ENCODE peak calls at places on chromosomes 7 and 10, in six cellular contexts. C, B, E, Q, K and L are unnamed samples.

GRCh38 chr10:121437596-121437995 is 160.6 kb downstream of the FGFR2 start:
- DNase-seq in C (no peak), B (no peak), E (peak; percentile 41), Q (peak; percentile 27), K (no peak), L (no peak)

GRCh38 chr7:48628950-48629349 is 295.4 kb upstream of the CDC14C start:
- DNase-seq in C (no peak), B (no peak), E (no peak), Q (no peak), K (no peak), L (no peak)

GRCh38 chr10:100479059-100479458 is 16.2 kb downstream of the WNT8B start:
- DNase-seq in C (no peak), B (no peak), E (no peak), Q (no peak), K (no peak), L (no peak)

GRCh38 chr7:137242616-137243015 is 100.9 kb downstream of the PTN start:
- DNase-seq in C (no peak), B (no peak), E (no peak), Q (no peak), K (no peak), L (no peak)

GRCh38 chr7:117041007-117041406 is 87.7 kb downstream of the ST7 start:
- DNase-seq in C (no peak), B (no peak), E (no peak), Q (no peak), K (peak; percentile 58), L (no peak)

GRCh38 chr10:31030800-31031199 is 865 bp downstream of the ZNF438 start:
- DNase-seq in C (no peak), B (no peak), E (peak; percentile 20), Q (no peak), K (no peak), L (no peak)

GRCh38 chr10:2882628-2883027 is 184.7 kb upstream of the PFKP start:
- DNase-seq in C (no peak), B (no peak), E (no peak), Q (no peak), K (no peak), L (no peak)

GRCh38 chr7:39686261-39686924 is 63.0 kb downstream of the RALA start:
- DNase-seq in C (no peak), B (no peak), E (no peak), Q (no peak), K (no peak), L (no peak)

GRCh38 chr10:117535752-117536358 is 6.7 kb upstream of the EMX2 start:
- DNase-seq in C (no peak), B (no peak), E (peak; percentile 57), Q (no peak), K (no peak), L (no peak)

GRCh38 chr10:130372866-130373265 is 236.7 kb downstream of the GLRX3 start:
- DNase-seq in C (no peak), B (no peak), E (no peak), Q (peak; percentile 10), K (no peak), L (no peak)

GRCh38 chr7:137626469-137627067 is 220.2 kb downstream of the DGKI start:
- DNase-seq in C (peak; percentile 16), B (peak; percentile 32), E (peak; percentile 80), Q (peak; percentile 38), K (peak; percentile 43), L (peak; percentile 24)

GRCh38 chr10:45044290-45044689 is 43.6 kb downstream of the ZNF22 start:
- DNase-seq in C (no peak), B (no peak), E (no peak), Q (no peak), K (no peak), L (no peak)

GRCh38 chr7:24419070-24419469 is 135.1 kb downstream of the NPY start:
- DNase-seq in C (no peak), B (no peak), E (peak; percentile 25), Q (no peak), K (peak; percentile 7), L (no peak)

GRCh38 chr7:99396914-99397631 is 11.3 kb downstream of the PDAP1 start:
- DNase-seq in C (no peak), B (no peak), E (no peak), Q (no peak), K (no peak), L (no peak)

GRCh38 chr10:90136731-90137316 is 435.4 kb downstream of the KIF20B start:
- DNase-seq in C (no peak), B (no peak), E (peak; percentile 5), Q (no peak), K (peak; percentile 5), L (peak; percentile 28)

GRCh38 chr10:54769051-54769450 is 32.0 kb downstream of the PCDH15 start:
- DNase-seq in C (no peak), B (no peak), E (peak; percentile 53), Q (no peak), K (no peak), L (no peak)

GRCh38 chr10:93386496-93387369 is 95.4 kb downstream of the MYOF start:
- DNase-seq in C (no peak), B (no peak), E (no peak), Q (no peak), K (peak; percentile 53), L (no peak)

GRCh38 chr7:139066315-139066714 is 30.5 kb upstream of the ZC3HAV1L start:
- DNase-seq in C (no peak), B (no peak), E (no peak), Q (no peak), K (no peak), L (no peak)
- H3K4me3 ChIP-seq in C (no peak overlapping the region), B (no peak overlapping the region), E (no peak overlapping the region), Q (no peak overlapping the region), K (no peak overlapping the region), L (no peak overlapping the region)

DNA sequence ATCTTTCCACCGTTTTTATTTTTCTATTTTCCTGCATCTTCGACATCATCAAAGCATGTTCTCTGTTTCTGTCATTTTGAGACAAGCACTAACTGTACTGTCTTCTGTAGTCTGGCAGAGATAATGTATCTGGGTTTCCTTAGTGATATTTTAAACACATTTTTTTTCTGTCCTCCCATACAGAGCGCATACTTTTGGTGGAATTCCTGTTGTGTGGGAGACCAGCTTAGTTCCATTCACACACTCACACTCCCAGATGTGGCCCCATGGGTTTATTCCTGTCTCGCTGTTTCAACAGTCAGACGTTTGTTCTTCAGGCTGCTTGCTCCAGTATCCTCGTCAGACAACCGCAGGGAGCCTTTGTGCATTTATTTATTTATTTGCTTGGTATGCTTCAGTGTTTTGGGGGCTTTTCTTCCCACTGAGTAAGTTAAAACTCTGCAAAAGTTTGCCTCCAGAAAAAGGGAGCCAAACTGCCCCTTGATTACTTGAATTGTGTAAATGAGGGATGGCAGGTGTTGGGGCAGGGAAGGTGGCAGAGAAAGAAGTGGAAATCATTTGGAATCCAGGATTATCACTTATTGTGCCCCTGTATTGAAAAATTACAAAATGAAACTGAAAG is 456.8 kb upstream of the KLF6 start:
- DNase-seq in C (no peak), B (no peak), E (peak; percentile 75), Q (no peak), K (no peak), L (no peak)
- H3K4me3 ChIP-seq in C (no peak overlapping the region), B (no peak overlapping the region), E (no peak overlapping the region), Q (peak overlapping the region; percentile 1), K (no peak overlapping the region), L (no peak overlapping the region)

GRCh38 chr7:18494821-18495408 is 634 bp upstream of the HDAC9 start:
- DNase-seq in C (peak; percentile 31), B (no peak), E (no peak), Q (no peak), K (no peak), L (no peak)
- H3K4me3 ChIP-seq in C (peak overlapping the region; percentile 61), B (no peak overlapping the region), E (peak overlapping the region; percentile 64), Q (peak overlapping the region; percentile 43), K (peak overlapping the region; percentile 51), L (no peak overlapping the region)

GRCh38 chr10:125409756-125410155 is 249.4 kb upstream of the CTBP2 start:
- DNase-seq in C (no peak), B (no peak), E (no peak), Q (no peak), K (no peak), L (no peak)

GRCh38 chr10:125414998-125415397 is 254.6 kb upstream of the CTBP2 start:
- DNase-seq in C (no peak), B (no peak), E (no peak), Q (no peak), K (no peak), L (no peak)

GRCh38 chr10:125415964-125416363 is 255.6 kb upstream of the CTBP2 start:
- DNase-seq in C (no peak), B (no peak), E (no peak), Q (no peak), K (no peak), L (no peak)

GRCh38 chr10:125407557-125407956 is 247.2 kb upstream of the CTBP2 start:
- DNase-seq in C (no peak), B (no peak), E (no peak), Q (no peak), K (no peak), L (no peak)

GRCh38 chr10:125411724-125412123 is 251.4 kb upstream of the CTBP2 start:
- DNase-seq in C (no peak), B (no peak), E (no peak), Q (no peak), K (no peak), L (no peak)
- H3K4me3 ChIP-seq in C (no peak overlapping the region), B (no peak overlapping the region), E (no peak overlapping the region), Q (no peak overlapping the region), K (no peak overlapping the region), L (no peak overlapping the region)